ENCODE peak calls at places on chromosomes 1 and 21, in ten cellular contexts. Z is AG09319; P is retinal pigment epithelial cell; L is epithelial cell of proximal tubule; R is esophagus squamous epithelium; N is CD4-positive, alpha-beta T cell; B is GM23338; Y is GM10248; V is fibroblast of pulmonary artery; X is tibial artery. T is an unnamed sample.

GRCh38 chr1:89686520-89686919 is 53.6 kb downstream of the LRRC8C start:
- DNase-seq in Z (no peak), P (no peak), L (no peak), R (no peak), N (no peak), B (no peak), Y (no peak), V (no peak), X (no peak), T (no peak)

GRCh38 chr1:56586502-56586901 is 7.1 kb upstream of the PLPP3 start:
- DNase-seq in Z (no peak), P (no peak), L (no peak), R (no peak), N (no peak), B (no peak), Y (no peak), V (no peak), X (no peak), T (no peak)

GRCh38 chr1:59685101-59685500 is 129.6 kb upstream of the HOOK1 start:
- DNase-seq in Z (no peak), P (no peak), L (no peak), R (no peak), N (no peak), B (no peak), Y (no peak), V (no peak), X (no peak), T (no peak)

GRCh38 chr21:31557956-31558838 is 101.3 kb upstream of the SOD1 start:
- DNase-seq in Z (no peak), P (no peak), L (no peak), R (no peak), N (peak; percentile 28), B (peak; percentile 57), Y (no peak), V (peak; percentile 22), X (no peak), T (peak; percentile 53)

GRCh38 chr1:89761901-89762300 is 58.9 kb upstream of the LRRC8D start:
- DNase-seq in Z (no peak), P (no peak), L (peak; percentile 37), R (no peak), N (no peak), B (no peak), Y (no peak), V (no peak), X (no peak), T (no peak)

GRCh38 chr21:34536311-34536710 is 24.3 kb upstream of the KCNE1 start:
- DNase-seq in Z (no peak), P (no peak), L (no peak), R (no peak), N (no peak), B (no peak), Y (no peak), V (no peak), X (no peak), T (no peak)

GRCh38 chr1:239778221-239778813 is 313.4 kb upstream of the FMN2 start:
- DNase-seq in Z (no peak), P (no peak), L (no peak), R (no peak), N (no peak), B (no peak), Y (no peak), V (no peak), X (no peak), T (no peak)

GRCh38 chr1:175877939-175878730 is 134.7 kb upstream of the TNR start:
- DNase-seq in Z (no peak), P (no peak), L (no peak), R (no peak), N (no peak), B (no peak), Y (no peak), V (no peak), X (peak; percentile 69), T (no peak)

GRCh38 chr1:64539808-64540207 is 69.9 kb downstream of the CACHD1 start:
- DNase-seq in Z (no peak), P (peak; percentile 76), L (no peak), R (no peak), N (no peak), B (no peak), Y (no peak), V (peak; percentile 87), X (peak; percentile 77), T (peak; percentile 24)

GRCh38 chr1:161139765-161140164 is 7.3 kb upstream of the DEDD start:
- DNase-seq in Z (no peak), P (no peak), L (no peak), R (no peak), N (peak; percentile 26), B (peak; percentile 81), Y (peak; percentile 56), V (peak; percentile 74), X (no peak), T (peak; percentile 65)

GRCh38 chr1:181676269-181676668 is 193.0 kb downstream of the CACNA1E start:
- DNase-seq in Z (no peak), P (no peak), L (no peak), R (no peak), N (no peak), B (peak; percentile 66), Y (peak; percentile 71), V (no peak), X (no peak), T (peak; percentile 34)

DNA sequence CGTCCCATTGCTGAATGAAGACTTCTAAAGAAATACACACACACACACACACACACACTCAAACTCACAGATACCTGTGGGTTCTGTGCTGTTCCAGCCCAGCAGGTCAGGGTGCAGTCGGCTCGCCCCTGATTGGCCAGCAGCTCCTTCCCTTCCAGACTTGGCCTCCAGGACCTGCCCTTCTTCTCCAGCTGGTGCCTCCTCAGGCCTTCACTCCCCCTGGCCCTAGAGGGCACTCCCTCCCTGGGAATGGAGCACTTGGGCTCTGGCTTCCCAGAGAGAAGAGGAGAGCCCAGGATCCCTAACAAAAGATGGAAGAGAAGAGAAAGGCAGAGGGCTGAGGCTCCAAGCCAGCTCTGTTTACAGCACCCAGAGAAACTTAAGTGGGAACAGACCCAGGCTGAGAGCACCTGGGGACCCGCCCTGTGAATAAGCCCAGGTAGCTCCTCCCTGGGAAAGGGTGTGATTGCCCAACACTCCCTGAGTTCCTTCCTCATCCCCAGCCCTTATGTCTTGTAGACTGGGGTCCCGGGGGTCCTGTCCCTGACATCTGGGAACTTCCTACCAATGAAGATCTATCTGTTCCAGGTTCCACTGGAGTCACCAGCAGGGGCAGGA is at the start of gene PGLYRP3:
- DNase-seq in Z (no peak), P (no peak), L (no peak), R (no peak), N (no peak), B (peak; percentile 31), Y (no peak), V (no peak), X (no peak), T (no peak)
- TF ChIP-seq CTCF in Z (no peak), P (no peak), L (no peak), R (no peak), N (no peak), B (peak; percentile 57), Y (peak; percentile 10), V (no peak), X (no peak), T (no peak)

DNA sequence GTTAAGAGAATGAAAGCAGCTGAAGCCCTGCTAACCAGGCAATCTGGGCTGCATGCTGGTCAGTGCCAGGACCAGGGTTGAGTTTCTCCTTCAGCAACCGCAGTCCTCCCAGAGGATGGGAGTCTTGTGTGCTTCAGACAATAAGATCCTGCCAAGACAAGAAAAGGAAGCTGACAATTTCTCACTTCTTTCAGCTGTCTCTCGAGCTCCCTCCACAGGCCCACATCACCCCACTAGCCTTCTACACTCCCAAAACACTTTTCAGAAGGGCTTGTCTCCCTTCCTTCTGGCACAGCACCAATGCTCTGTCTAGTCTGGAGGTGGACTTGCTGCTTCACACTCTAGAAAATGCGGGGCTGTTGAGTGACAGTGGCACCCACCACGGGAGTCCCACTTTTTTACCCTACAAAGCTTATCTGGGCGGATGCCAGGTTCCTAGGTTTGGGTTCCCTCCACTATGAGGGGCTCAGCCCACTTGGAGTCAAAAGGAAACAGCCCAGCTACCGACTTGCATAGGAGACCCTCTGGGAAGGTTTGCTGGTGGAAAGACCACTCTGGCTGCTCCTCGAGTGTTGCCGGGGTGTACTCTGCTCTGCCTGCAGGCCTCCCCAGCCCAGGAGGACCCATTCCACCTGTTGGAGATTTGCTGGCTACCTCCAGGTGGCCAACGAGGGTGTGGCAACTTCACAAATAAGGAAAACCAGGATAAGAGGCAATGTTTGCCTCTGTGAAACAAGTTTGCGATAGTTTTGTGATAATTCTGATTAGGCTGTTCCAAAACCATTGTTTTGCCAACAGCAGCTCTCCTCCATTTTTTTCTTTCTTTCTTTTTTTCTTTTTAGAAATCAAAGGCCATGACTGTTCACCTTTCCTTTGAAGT is 68.9 kb downstream of the TENT5C start:
- DNase-seq in Z (no peak), P (no peak), L (no peak), R (no peak), N (no peak), B (no peak), Y (peak; percentile 75), V (peak; percentile 58), X (no peak), T (peak; percentile 72)
- TF ChIP-seq CTCF in Z (peak; percentile 23), P (peak; percentile 26), L (peak; percentile 27), R (no peak), N (peak; percentile 61), B (peak; percentile 36), Y (peak; percentile 74), V (peak; percentile 58), X (peak; percentile 9), T (peak; percentile 46)

GRCh38 chr1:114219247-114219872 is 65.7 kb upstream of the SYT6 start:
- DNase-seq in Z (peak; percentile 3), P (no peak), L (no peak), R (no peak), N (no peak), B (peak; percentile 45), Y (no peak), V (peak; percentile 22), X (no peak), T (no peak)
- TF ChIP-seq CTCF in Z (peak; percentile 48), P (peak; percentile 29), L (peak; percentile 33), R (no peak), N (no peak), B (peak; percentile 72), Y (no peak), V (peak; percentile 32), X (peak; percentile 22), T (no peak)

GRCh38 chr21:36478207-36478701 is 1.7 kb downstream of the CLDN14 start:
- DNase-seq in Z (peak; percentile 29), P (peak; percentile 52), L (peak; percentile 22), R (no peak), N (no peak), B (no peak), Y (no peak), V (peak; percentile 80), X (no peak), T (peak; percentile 5)

GRCh38 chr21:36479415-36480402 is at the start of gene CLDN14:
- DNase-seq in Z (no peak), P (no peak), L (no peak), R (no peak), N (no peak), B (no peak), Y (no peak), V (no peak), X (no peak), T (no peak)

GRCh38 chr21:36480618-36481017 is 696 bp upstream of the CLDN14 start:
- DNase-seq in Z (no peak), P (no peak), L (no peak), R (no peak), N (no peak), B (no peak), Y (no peak), V (no peak), X (no peak), T (no peak)

GRCh38 chr21:36477559-36477958 is 2.4 kb downstream of the CLDN14 start:
- DNase-seq in Z (no peak), P (no peak), L (no peak), R (no peak), N (no peak), B (no peak), Y (no peak), V (no peak), X (no peak), T (no peak)

GRCh38 chr21:36478941-36479340 is 981 bp downstream of the CLDN14 start:
- DNase-seq in Z (no peak), P (no peak), L (no peak), R (no peak), N (no peak), B (peak; percentile 53), Y (no peak), V (peak; percentile 14), X (no peak), T (no peak)
- TF ChIP-seq CTCF in Z (peak; percentile 40), P (peak; percentile 46), L (no peak), R (no peak), N (no peak), B (peak; percentile 63), Y (no peak), V (peak; percentile 36), X (no peak), T (no peak)

T was measured in activated CD8-positive, alpha-beta T cell treated with anti-CD3 and anti-CD28 coated beads for 36 hours.